ENCODE peak calls at places on chromosomes 4 and X, in nine cellular contexts. J, V, M, P, D, Y, A, E and B are unnamed samples. For H3K4me1, the result is how much of the 10 kb centered on the place peaks cover.

GRCh38 chr4:122701061-122701460 is 31.4 kb upstream of the BBS12 start:
- DNase-seq in J (no peak), V (no peak), M (no peak), P (no peak), D (no peak), Y (no peak), A (no peak), E (no peak), B (no peak)

GRCh38 chr4:121932212-121932974 is 19.5 kb downstream of the TRPC3 start:
- DNase-seq in J (no peak), V (no peak), M (no peak), P (peak), D (no peak), Y (no peak), A (no peak), E (no peak), B (no peak)

GRCh38 chr4:169795585-169795984 is 37.8 kb upstream of the HPF1 start:
- DNase-seq in J (no peak), V (no peak), M (no peak), P (no peak), D (no peak), Y (no peak), A (no peak), E (no peak), B (no peak)

GRCh38 chr4:85720736-85721135 is 245.8 kb downstream of the ARHGAP24 start:
- DNase-seq in J (no peak), V (peak), M (no peak), P (no peak), D (no peak), Y (no peak), A (no peak), E (no peak), B (no peak)

GRCh38 chr4:11368701-11369115 is 60.0 kb downstream of the HS3ST1 start:
- DNase-seq in J (peak), V (no peak), M (no peak), P (peak), D (no peak), Y (no peak), A (no peak), E (no peak), B (no peak)

GRCh38 chrX:134423606-134424005 is 36.4 kb upstream of the HPRT1 start:
- DNase-seq in J (no peak), V (peak), M (peak), P (no peak), D (no peak), Y (no peak), A (no peak), E (no peak), B (no peak)

GRCh38 chr4:107734120-107734519 is 14.1 kb upstream of the PAPSS1 start:
- DNase-seq in J (no peak), V (no peak), M (peak), P (no peak), D (no peak), Y (no peak), A (no peak), E (no peak), B (no peak)

GRCh38 chrX:10087391-10087790 is 69.4 kb upstream of the CLCN4 start:
- DNase-seq in J (no peak), V (no peak), M (no peak), P (no peak), D (no peak), Y (no peak), A (no peak), E (no peak), B (no peak)

GRCh38 chrX:84907324-84907946 is 96.2 kb upstream of the APOOL start:
- DNase-seq in J (no peak), V (peak), M (no peak), P (no peak), D (no peak), Y (no peak), A (no peak), E (no peak), B (no peak)

GRCh38 chrX:38151426-38151825 is 69.2 kb downstream of the SRPX start:
- DNase-seq in J (no peak), V (peak), M (no peak), P (no peak), D (no peak), Y (no peak), A (no peak), E (no peak), B (no peak)

GRCh38 chr4:121339824-121340223 is 41.0 kb downstream of the QRFPR start:
- DNase-seq in J (no peak), V (no peak), M (no peak), P (no peak), D (no peak), Y (no peak), A (no peak), E (no peak), B (no peak)

GRCh38 chr4:120293341-120293740 is 226.7 kb upstream of the MAD2L1 start:
- DNase-seq in J (no peak), V (no peak), M (no peak), P (no peak), D (no peak), Y (no peak), A (no peak), E (no peak), B (no peak)

GRCh38 chrX:111914398-111915092 is 38.6 kb downstream of the TRPC5OS start:
- DNase-seq in J (no peak), V (peak), M (no peak), P (no peak), D (no peak), Y (no peak), A (no peak), E (no peak), B (no peak)

GRCh38 chr4:114005569-114006442 is 26.4 kb upstream of the ARSJ start:
- DNase-seq in J (no peak), V (peak), M (no peak), P (no peak), D (no peak), Y (peak), A (no peak), E (no peak), B (no peak)

GRCh38 chr4:15605537-15605936 is 49.6 kb downstream of the FBXL5 start:
- DNase-seq in J (no peak), V (no peak), M (no peak), P (no peak), D (no peak), Y (no peak), A (no peak), E (no peak), B (no peak)

GRCh38 chr4:182089326-182089725 is 153.9 kb upstream of the TENM3 start:
- DNase-seq in J (no peak), V (no peak), M (no peak), P (no peak), D (no peak), Y (no peak), A (no peak), E (no peak), B (no peak)

GRCh38 chr4:186760576-186760975 is 36.9 kb upstream of the FAT1 start:
- DNase-seq in J (no peak), V (peak), M (no peak), P (no peak), D (no peak), Y (no peak), A (no peak), E (no peak), B (no peak)

GRCh38 chr4:27357283-27357682 is 496.6 kb downstream of the STIM2 start:
- DNase-seq in J (no peak), V (no peak), M (no peak), P (no peak), D (no peak), Y (no peak), A (no peak), E (no peak), B (no peak)

GRCh38 chrX:69140837-69141236 is 24.4 kb downstream of the PJA1 start:
- DNase-seq in J (no peak), V (no peak), M (no peak), P (peak), D (no peak), Y (no peak), A (no peak), E (no peak), B (no peak)

GRCh38 chrX:25001808-25002657 is 13.7 kb downstream of the ARX start:
- DNase-seq in J (no peak), V (no peak), M (no peak), P (no peak), D (no peak), Y (no peak), A (no peak), E (no peak), B (no peak)

GRCh38 chr4:11647433-11647832 is 218.7 kb upstream of the HS3ST1 start:
- DNase-seq in J (no peak), V (no peak), M (no peak), P (no peak), D (no peak), Y (no peak), A (no peak), E (no peak), B (no peak)

GRCh38 chr4:1720163-1720983 is 750 bp downstream of the TMEM129 start:
- DNase-seq in J (peak), V (peak), M (peak), P (peak), D (peak), Y (peak), A (peak), E (no peak), B (no peak)

GRCh38 chr4:145887241-145887964 is 51.2 kb downstream of the ZNF827 start:
- DNase-seq in J (no peak), V (peak), M (no peak), P (no peak), D (peak), Y (peak), A (no peak), E (no peak), B (peak)

GRCh38 chr4:3107271-3108185 is 33.0 kb downstream of the HTT start:
- DNase-seq in J (no peak), V (no peak), M (no peak), P (no peak), D (no peak), Y (no peak), A (no peak), E (no peak), B (peak)

GRCh38 chr4:107951551-107951950 is 20.2 kb downstream of the CYP2U1 start:
- DNase-seq in J (no peak), V (peak), M (no peak), P (no peak), D (no peak), Y (no peak), A (no peak), E (no peak), B (no peak)

GRCh38 chr4:123304151-123305021 is 92.2 kb upstream of the SPRY1 start:
- DNase-seq in J (no peak), V (no peak), M (no peak), P (no peak), D (peak), Y (no peak), A (no peak), E (no peak), B (no peak)

GRCh38 chrX:72532371-72532770 is 40.3 kb downstream of the HDAC8 start:
- DNase-seq in J (no peak), V (peak), M (no peak), P (no peak), D (no peak), Y (no peak), A (no peak), E (no peak), B (no peak)

GRCh38 chrX:53683556-53684414 is 2.7 kb downstream of the HUWE1 start:
- DNase-seq in J (peak), V (peak), M (peak), P (peak), D (peak), Y (peak), A (peak), E (peak), B (peak)
- TF ChIP-seq POLR2A in J (peak), V (peak), M (peak), P (peak), D (peak), Y (peak), A (no peak), E (peak), B (peak)

GRCh38 chr4:140044314-140044991 is 109.5 kb downstream of the MAML3 start:
- DNase-seq in J (no peak), V (peak), M (no peak), P (no peak), D (no peak), Y (no peak), A (no peak), E (no peak), B (no peak)
- H3K4me1 ChIP-seq in J (under half), V (under half), M (under half), P (half or more), D (under half), Y (under half), A (under half), E (under half), B (under half)

GRCh38 chrX:48523682-48524081 is 2.1 kb downstream of the EBP start:
- DNase-seq in J (no peak), V (no peak), M (no peak), P (no peak), D (no peak), Y (no peak), A (no peak), E (no peak), B (peak)
- H3K4me3 ChIP-seq in J (peak), V (no peak), M (peak), P (no peak), D (no peak), Y (no peak), A (no peak), E (no peak), B (no peak)

GRCh38 chr4:141309864-141310263 is 89.2 kb downstream of the ZNF330 start:
- DNase-seq in J (no peak), V (no peak), M (no peak), P (no peak), D (no peak), Y (no peak), A (no peak), E (no peak), B (no peak)
- TF ChIP-seq POLR2A in J (no peak), V (no peak), M (no peak), P (no peak), D (no peak), Y (no peak), A (no peak), E (no peak), B (no peak)

GRCh38 chrX:40081679-40082068 is 16.1 kb downstream of the BCOR start:
- DNase-seq in J (peak), V (no peak), M (no peak), P (no peak), D (no peak), Y (no peak), A (no peak), E (no peak), B (no peak)
- H3K4me1 ChIP-seq in J (under half), V (under half), M (under half), P (half or more), D (half or more), Y (under half), A (half or more), E (under half), B (half or more)

DNA sequence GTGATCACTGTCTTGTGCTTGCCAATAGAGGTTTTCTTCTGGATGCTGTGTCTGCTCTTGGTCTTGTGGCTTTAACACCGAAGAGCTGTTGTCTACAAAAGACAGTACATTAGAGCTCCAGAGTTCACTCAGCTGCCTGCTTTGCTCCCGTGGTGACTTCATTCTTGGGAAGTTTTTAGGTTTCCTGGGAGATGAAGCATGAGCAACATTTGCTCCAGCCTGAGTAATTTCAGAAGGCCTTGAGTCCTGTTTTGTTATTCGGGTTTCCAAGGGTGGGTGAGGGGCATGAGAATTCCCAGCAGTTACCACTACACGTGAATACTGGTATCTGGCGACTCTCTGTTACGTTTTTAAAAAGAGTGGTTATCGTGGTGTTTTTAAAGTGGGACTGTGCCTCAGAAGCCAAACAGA is 189.2 kb downstream of the SHROOM3 start:
- DNase-seq in J (no peak), V (peak), M (no peak), P (no peak), D (peak), Y (peak), A (no peak), E (no peak), B (peak)
- H3K4me3 ChIP-seq in J (no peak), V (no peak), M (no peak), P (no peak), D (no peak), Y (no peak), A (no peak), E (peak), B (peak)

GRCh38 chr4:118833192-118833820 is 2.6 kb downstream of the SEC24D start:
- DNase-seq in J (no peak), V (no peak), M (no peak), P (no peak), D (no peak), Y (no peak), A (no peak), E (no peak), B (no peak)

GRCh38 chr4:118834070-118834469 is 1.9 kb downstream of the SEC24D start:
- DNase-seq in J (no peak), V (no peak), M (no peak), P (no peak), D (no peak), Y (no peak), A (no peak), E (no peak), B (no peak)

GRCh38 chr4:118836763-118837507 is 1.0 kb upstream of the SEC24D start:
- DNase-seq in J (no peak), V (no peak), M (no peak), P (no peak), D (no peak), Y (no peak), A (no peak), E (no peak), B (no peak)

GRCh38 chr4:118835896-118836762 is at the start of gene SEC24D:
- DNase-seq in J (peak), V (peak), M (peak), P (peak), D (peak), Y (peak), A (peak), E (peak), B (peak)

DNA sequence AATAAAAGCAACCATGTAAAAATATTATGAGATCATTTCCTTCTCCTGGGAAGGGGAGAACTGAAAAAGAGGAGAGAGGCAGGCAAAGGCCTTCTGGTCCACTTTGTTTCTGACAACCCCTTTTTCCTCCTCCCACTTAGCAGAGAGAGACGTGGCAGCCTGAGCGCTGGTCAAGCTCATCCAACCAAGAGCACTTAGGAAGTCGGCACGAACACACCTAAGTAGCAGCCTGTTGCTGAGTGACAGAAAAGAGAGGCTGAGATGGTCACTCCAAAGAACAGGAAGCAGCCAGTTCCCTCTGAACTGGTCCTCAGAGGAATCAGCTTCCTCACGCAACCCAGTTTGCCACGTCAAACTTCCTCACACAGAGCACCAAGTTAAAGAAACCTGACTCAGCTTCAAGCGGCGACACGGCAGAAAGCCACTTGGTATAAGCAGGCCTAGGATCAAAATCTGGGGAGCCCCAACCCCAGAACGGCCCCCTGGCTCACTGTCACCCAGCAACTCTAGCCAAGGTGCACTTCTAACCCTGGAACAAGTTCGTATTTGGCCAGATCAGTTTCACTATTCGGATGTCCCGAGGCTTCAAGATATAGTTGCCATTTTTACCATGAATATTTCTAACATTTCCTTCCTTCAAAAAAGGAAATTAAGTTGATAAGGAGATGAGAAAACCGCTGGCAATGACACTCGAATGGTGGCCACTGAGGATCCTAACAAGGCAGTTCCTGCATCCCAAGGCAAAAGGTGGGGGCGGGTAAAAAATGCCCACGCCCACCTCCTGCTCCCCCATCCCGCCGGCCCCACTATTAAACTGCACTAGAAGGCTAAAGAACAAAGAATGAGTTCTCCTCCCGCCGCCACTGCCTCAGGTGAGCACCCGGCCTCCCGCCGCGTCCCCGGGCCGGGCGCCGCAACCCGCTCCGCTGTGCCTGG is 698 bp downstream of the SEC24D start:
- DNase-seq in J (peak), V (peak), M (peak), P (peak), D (peak), Y (peak), A (peak), E (peak), B (peak)
- TF ChIP-seq POLR2A in J (peak), V (peak), M (peak), P (no peak), D (peak), Y (peak), A (no peak), E (peak), B (peak)

GRCh38 chr4:184473515-184474260 is 662 bp downstream of the IRF2 start:
- DNase-seq in J (peak), V (peak), M (no peak), P (peak), D (peak), Y (peak), A (peak), E (no peak), B (no peak)
- H3K4me1 ChIP-seq in J (half or more), V (under half), M (under half), P (half or more), D (half or more), Y (half or more), A (half or more), E (under half), B (under half)

DNA sequence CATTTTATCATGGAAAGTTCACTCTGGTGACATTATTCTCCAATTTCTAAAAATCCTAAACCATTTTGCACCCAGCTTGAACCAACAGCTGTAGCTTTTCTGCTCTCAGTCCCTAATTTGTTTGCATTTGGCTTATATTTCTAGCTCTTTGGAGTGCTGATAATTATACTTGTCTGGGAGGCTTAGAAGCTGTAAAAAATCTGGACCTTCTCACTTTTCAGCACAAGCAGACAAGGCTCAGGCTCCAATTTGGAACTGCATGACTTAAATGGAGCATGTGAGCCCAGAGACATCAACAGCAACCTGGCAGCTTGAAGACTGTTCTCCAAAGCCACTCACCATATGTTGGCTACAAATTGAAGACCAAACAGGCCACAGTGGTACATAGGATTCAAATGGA is 170.9 kb upstream of the PCDH18 start:
- DNase-seq in J (no peak), V (no peak), M (no peak), P (no peak), D (no peak), Y (no peak), A (no peak), E (no peak), B (no peak)
- H3K4me3 ChIP-seq in J (no peak), V (no peak), M (no peak), P (no peak), D (no peak), Y (no peak), A (no peak), E (no peak), B (no peak)

DNA sequence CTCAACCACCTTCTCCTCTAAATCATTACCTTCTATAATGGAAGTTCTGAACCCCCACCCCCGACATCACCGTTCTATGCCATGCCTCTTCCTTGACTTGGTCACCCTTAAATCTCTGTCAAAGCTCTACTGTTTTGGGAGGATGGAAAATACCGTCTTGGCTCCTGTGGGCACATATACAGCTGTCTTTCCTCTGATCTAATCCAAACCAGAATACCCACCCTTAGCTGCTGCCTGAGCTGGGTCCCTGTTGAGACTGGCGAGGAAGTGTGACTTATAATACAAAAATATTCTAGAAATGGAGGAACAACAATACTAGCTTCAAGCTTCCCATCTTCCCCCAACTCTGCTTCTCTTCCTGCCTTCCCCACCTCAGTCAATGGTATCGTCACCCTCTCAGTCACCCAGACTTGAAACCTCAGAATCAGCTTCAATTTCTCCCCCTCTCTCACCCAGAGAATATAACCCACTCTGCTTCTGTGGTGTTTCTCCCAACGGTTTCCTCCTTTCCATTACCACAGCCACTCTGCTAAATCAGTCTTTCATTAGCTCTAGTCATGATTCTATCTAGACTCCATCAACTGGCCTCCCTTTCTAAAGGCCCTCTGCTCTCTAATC is 583 bp upstream of the IL2RG start:
- DNase-seq in J (peak), V (no peak), M (no peak), P (peak), D (no peak), Y (no peak), A (no peak), E (no peak), B (no peak)
- TF ChIP-seq POLR2A in J (no peak), V (no peak), M (no peak), P (no peak), D (no peak), Y (no peak), A (no peak), E (no peak), B (no peak)